ENCODE peak calls at places on chromosomes 16 and 17, in nine cellular contexts. T is upper lobe of left lung, B is endothelial cell of umbilical vein, K is GM12878, O is body of pancreas, M is spleen, N is adrenal gland, H is HCT116, G is sigmoid colon. W is an unnamed sample.

GRCh38 chr17:6567528-6568185 is 11.3 kb upstream of the PITPNM3 start:
- DNase-seq in T (peak), B (no peak), K (no peak), O (no peak), M (no peak), N (peak), H (no peak), G (peak), W (no peak)

GRCh38 chr16:15593235-15593634 is 49.7 kb downstream of the MARF1 start:
- DNase-seq in T (peak), B (no peak), K (no peak), O (no peak), M (no peak), N (no peak), H (no peak), G (no peak), W (no peak)

GRCh38 chr17:81680150-81680549 is 3.4 kb downstream of the ARL16 start:
- DNase-seq in T (no peak), B (no peak), K (no peak), O (no peak), M (no peak), N (no peak), H (no peak), G (no peak), W (no peak)

GRCh38 chr16:9042533-9042932 is 48.9 kb upstream of the HAPSTR1 start:
- DNase-seq in T (no peak), B (no peak), K (no peak), O (no peak), M (no peak), N (no peak), H (no peak), G (no peak), W (no peak)

GRCh38 chr16:88456356-88457292 is 3.5 kb downstream of the ZFPM1 start:
- DNase-seq in T (no peak), B (no peak), K (no peak), O (no peak), M (no peak), N (no peak), H (no peak), G (no peak), W (no peak)

GRCh38 chr17:9928601-9929341 is 23.7 kb upstream of the RCVRN start:
- DNase-seq in T (no peak), B (no peak), K (no peak), O (no peak), M (no peak), N (no peak), H (peak), G (no peak), W (peak)

GRCh38 chr17:39563476-39563875 is 44.2 kb downstream of the NEUROD2 start:
- DNase-seq in T (no peak), B (peak), K (no peak), O (no peak), M (no peak), N (peak), H (no peak), G (no peak), W (no peak)

GRCh38 chr17:2211661-2212327 is 91.8 kb downstream of the SMG6 start:
- DNase-seq in T (no peak), B (no peak), K (no peak), O (no peak), M (no peak), N (no peak), H (no peak), G (no peak), W (no peak)

GRCh38 chr16:74297296-74297665 is 667 bp downstream of the PSMD7 start:
- DNase-seq in T (no peak), B (peak), K (no peak), O (no peak), M (no peak), N (peak), H (no peak), G (no peak), W (no peak)

GRCh38 chr17:8857919-8858318 is 9.6 kb downstream of the PIK3R6 start:
- DNase-seq in T (no peak), B (no peak), K (peak), O (no peak), M (no peak), N (no peak), H (no peak), G (no peak), W (no peak)

GRCh38 chr16:47732806-47733150 is 271.6 kb downstream of the PHKB start:
- DNase-seq in T (no peak), B (peak), K (no peak), O (no peak), M (no peak), N (no peak), H (peak), G (no peak), W (peak)

GRCh38 chr17:75367312-75367711 is 38.2 kb downstream of the GRB2 start:
- DNase-seq in T (no peak), B (no peak), K (no peak), O (no peak), M (no peak), N (no peak), H (no peak), G (no peak), W (peak)

GRCh38 chr17:18038861-18039534 is at the start of the genes ATPAF2 and GID4:
- DNase-seq in T (peak), B (peak), K (peak), O (peak), M (peak), N (peak), H (peak), G (peak), W (peak)
- TF ChIP-seq POLR2A in T (peak), B (peak), K (peak), O (no peak), M (peak), N (peak), H (peak), G (no peak), W (peak)

GRCh38 chr17:79797492-79798295 is 817 bp upstream of the CBX8 start:
- DNase-seq in T (peak), B (no peak), K (no peak), O (peak), M (peak), N (peak), H (no peak), G (no peak), W (peak)

GRCh38 chr17:79794659-79795511 is 2.0 kb downstream of the CBX8 start:
- DNase-seq in T (peak), B (no peak), K (no peak), O (no peak), M (no peak), N (no peak), H (no peak), G (no peak), W (no peak)

GRCh38 chr17:79798296-79799173 is 1.7 kb upstream of the CBX8 start:
- DNase-seq in T (peak), B (no peak), K (no peak), O (no peak), M (no peak), N (no peak), H (no peak), G (no peak), W (no peak)

GRCh38 chr17:79795795-79796569 is 895 bp downstream of the CBX8 start:
- DNase-seq in T (no peak), B (no peak), K (no peak), O (no peak), M (no peak), N (no peak), H (no peak), G (no peak), W (no peak)

DNA sequence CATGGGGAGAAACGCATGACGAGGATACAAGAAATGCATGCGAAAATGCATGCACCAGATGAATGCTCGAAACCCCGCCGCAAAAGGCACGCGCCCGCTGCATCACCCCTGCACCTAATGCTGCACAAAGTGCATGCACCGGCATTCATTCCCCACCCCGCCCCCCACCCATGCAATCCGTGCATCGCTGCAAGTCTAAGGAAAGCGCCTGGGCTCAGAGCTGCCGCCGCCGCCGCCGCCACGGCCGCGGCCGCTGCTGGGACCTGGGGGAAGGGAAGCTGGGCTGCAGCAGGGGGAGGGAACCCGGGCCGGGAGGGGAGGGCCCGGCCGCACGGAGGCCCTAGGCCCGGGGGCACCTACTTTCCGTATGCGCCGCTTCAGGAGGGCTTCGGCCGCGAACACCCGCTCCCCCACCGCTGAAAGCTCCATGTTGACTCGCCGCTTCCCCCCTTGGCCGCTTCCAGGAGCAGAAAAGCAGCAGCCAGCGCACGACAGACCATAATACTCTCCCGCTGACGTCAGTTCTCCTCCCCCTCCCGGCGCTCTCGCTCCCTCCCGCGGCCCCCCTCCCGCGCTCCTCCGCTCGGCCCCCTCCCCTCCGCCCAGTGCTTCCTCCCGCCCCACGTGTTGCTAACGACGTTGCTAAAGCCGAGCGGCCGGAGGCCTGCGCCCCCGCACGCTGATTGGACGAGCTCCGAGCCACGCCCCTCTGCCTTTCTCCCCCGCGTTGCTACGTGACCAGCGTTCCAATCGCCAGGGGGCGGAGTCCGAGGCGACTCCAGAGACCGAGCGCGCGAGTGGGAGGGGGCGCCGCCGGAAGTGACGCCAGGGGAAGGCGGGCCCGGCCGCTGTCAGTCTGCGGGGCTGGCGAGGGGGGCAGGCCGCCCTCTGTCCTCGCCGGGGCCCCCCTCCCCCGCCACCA is at the start of gene CBX8:
- DNase-seq in T (peak), B (peak), K (peak), O (peak), M (peak), N (peak), H (peak), G (peak), W (peak)
- TF ChIP-seq POLR2A in T (no peak), B (peak), K (peak), O (no peak), M (no peak), N (no peak), H (peak), G (no peak), W (peak)

GRCh38 chr17:65559802-65560627 is 1.4 kb downstream of the AXIN2 start:
- DNase-seq in T (peak), B (peak), K (no peak), O (peak), M (peak), N (peak), H (no peak), G (no peak), W (no peak)
- TF ChIP-seq POLR2A in T (peak), B (no peak), K (no peak), O (no peak), M (no peak), N (no peak), H (no peak), G (no peak), W (no peak)

DNA sequence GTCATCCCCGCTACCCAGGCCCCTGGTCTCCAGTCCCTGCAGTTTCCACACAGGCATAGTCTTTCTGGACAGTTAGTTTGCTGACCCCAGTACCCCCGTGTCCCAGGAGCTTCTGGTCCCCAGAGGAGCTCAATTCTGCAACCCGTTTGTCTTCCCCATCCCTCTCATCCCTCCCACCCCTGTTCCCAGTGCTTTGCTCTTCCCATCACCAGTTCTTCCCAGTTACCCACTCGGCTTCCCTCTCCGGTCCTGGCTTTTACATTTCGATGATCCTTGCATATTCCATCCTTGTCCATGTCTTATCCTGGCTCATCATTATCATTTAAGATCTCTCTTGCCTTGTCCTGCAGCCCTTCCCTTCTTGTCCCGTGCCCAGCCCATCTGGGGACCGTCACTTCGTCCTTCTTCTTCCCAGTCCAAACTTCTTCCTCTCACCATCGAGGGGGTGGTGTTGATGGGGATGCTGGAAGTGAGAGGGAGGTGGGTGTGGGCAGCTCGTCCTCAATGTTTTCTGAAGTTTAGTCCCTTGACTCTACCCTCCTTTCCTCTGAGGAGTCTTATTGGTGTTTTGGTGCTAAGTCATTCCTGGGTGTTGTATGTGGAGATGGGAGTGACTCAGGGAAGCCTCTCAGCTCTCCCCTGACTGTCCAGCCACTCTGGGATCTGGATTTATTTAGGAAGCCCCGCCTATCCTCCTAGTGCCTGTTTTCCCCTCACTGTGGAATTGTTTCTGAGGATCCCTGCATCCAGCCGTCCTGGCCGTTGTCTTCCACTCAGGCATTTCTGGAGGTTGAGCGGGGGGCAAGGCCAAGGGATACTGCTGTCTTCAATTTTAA is 890 bp downstream of the SNX29 start:
- DNase-seq in T (no peak), B (peak), K (no peak), O (no peak), M (no peak), N (peak), H (peak), G (peak), W (peak)
- TF ChIP-seq POLR2A in T (no peak), B (no peak), K (no peak), O (no peak), M (no peak), N (peak), H (no peak), G (no peak), W (no peak)

GRCh38 chr16:70746708-70747424 is 54.1 kb downstream of the VAC14 start:
- DNase-seq in T (no peak), B (peak), K (no peak), O (peak), M (no peak), N (peak), H (peak), G (peak), W (peak)

GRCh38 chr16:70747703-70748631 is 53.0 kb downstream of the VAC14 start:
- DNase-seq in T (no peak), B (no peak), K (no peak), O (no peak), M (no peak), N (no peak), H (no peak), G (no peak), W (peak)

GRCh38 chr16:70744366-70744765 is 56.6 kb downstream of the VAC14 start:
- DNase-seq in T (no peak), B (no peak), K (no peak), O (no peak), M (no peak), N (no peak), H (no peak), G (no peak), W (no peak)

GRCh38 chr16:70745536-70746025 is 55.4 kb downstream of the VAC14 start:
- DNase-seq in T (no peak), B (no peak), K (no peak), O (no peak), M (no peak), N (no peak), H (no peak), G (no peak), W (no peak)

GRCh38 chr16:70746040-70746707 is 54.8 kb downstream of the VAC14 start:
- DNase-seq in T (no peak), B (peak), K (no peak), O (peak), M (no peak), N (peak), H (peak), G (peak), W (peak)
- TF ChIP-seq POLR2A in T (no peak), B (no peak), K (no peak), O (no peak), M (no peak), N (peak), H (no peak), G (no peak), W (no peak)

GRCh38 chr16:56649271-56649670 is 2.4 kb upstream of the MT1B start:
- DNase-seq in T (no peak), B (no peak), K (no peak), O (no peak), M (peak), N (no peak), H (no peak), G (no peak), W (no peak)
- TF ChIP-seq POLR2A in T (no peak), B (no peak), K (no peak), O (no peak), M (no peak), N (no peak), H (no peak), G (no peak), W (no peak)

DNA sequence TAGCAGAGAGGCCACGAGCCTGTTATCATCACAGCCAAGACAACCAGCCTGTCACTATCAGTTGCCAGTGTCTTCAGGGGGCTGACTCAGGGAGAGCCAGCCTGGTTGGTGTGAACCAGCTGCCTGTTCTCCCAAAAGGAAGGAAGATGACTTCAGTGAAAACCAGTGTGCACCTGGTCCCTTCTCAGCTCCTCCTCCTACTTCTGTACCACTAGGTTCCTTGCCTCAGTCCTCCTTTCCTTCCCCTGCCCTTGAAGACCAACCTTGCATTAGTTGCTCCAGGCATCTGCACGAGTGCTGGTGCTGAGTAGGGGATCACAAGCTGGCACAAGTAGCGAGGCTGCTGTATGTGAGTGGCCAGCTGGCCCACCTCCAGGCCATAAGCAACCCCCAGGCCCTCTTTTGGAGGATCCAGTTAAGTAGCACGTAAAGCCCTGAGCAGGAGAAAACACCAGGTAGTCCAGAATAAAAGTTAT is 8.5 kb downstream of the TUBG1 start:
- DNase-seq in T (no peak), B (no peak), K (peak), O (peak), M (no peak), N (no peak), H (no peak), G (no peak), W (no peak)
- TF ChIP-seq POLR2A in T (no peak), B (no peak), K (peak), O (no peak), M (no peak), N (no peak), H (no peak), G (no peak), W (no peak)

W was measured in H54.